ENCODE peak calls at places on chromosomes 12 and 14, in seven cellular contexts. U is activated CD4-positive, alpha-beta T cell treated with anti-CD3 and anti-CD28 coated beads for 48 hours; N is head of caudate nucleus; T is stimulated activated CD8-positive, alpha-beta memory T cell treated with anti-CD3 and anti-CD28 coated beads, Interleukin-4, amount 100 ng/mL, for 48 hours; P is activated naive CD8-positive, alpha-beta T cell treated with anti-CD3 and anti-CD28 coated beads for 36 hours; K is stimulated activated naive CD4-positive, alpha-beta T cell treated with Interleukin-2 at 50 U/mL for 16 hours; X is LHCN-M2. O is an unnamed sample.

GRCh38 chr12:38711055-38711454 is 194.3 kb downstream of the CPNE8 start:
- DNase-seq in U (no peak), N (no peak), T (no peak), P (no peak), K (no peak), X (no peak), O (no peak)

GRCh38 chr14:73644531-73645247 is at the start of gene DNAL1:
- DNase-seq in U (peak; percentile 94), N (peak; percentile 93), T (peak; percentile 94), P (peak; percentile 94), K (peak; percentile 85), X (peak; percentile 93), O (peak; percentile 84)

GRCh38 chr14:54610051-54610977 is 43.4 kb downstream of the SAMD4A start:
- DNase-seq in U (no peak), N (no peak), T (no peak), P (no peak), K (no peak), X (peak; percentile 57), O (peak; percentile 55)

GRCh38 chr14:49768301-49769121 is 558 bp downstream of the KLHDC2 start:
- DNase-seq in U (peak; percentile 87), N (peak; percentile 52), T (peak; percentile 82), P (peak; percentile 79), K (peak; percentile 77), X (peak; percentile 71), O (peak; percentile 64)

GRCh38 chr14:60658116-60658515 is 8.8 kb upstream of the SIX1 start:
- DNase-seq in U (no peak), N (no peak), T (no peak), P (no peak), K (no peak), X (peak; percentile 35), O (no peak)

GRCh38 chr12:132558861-132559623 is 51.3 kb downstream of the LRCOL1 start:
- DNase-seq in U (peak; percentile 21), N (no peak), T (peak; percentile 27), P (no peak), K (no peak), X (no peak), O (no peak)

GRCh38 chr12:108568653-108569154 is 6.3 kb downstream of the ISCU start:
- DNase-seq in U (peak; percentile 79), N (no peak), T (peak; percentile 73), P (peak; percentile 79), K (peak; percentile 72), X (no peak), O (no peak)

GRCh38 chr12:124464062-124464461 is 103.3 kb downstream of the NCOR2 start:
- DNase-seq in U (no peak), N (no peak), T (no peak), P (no peak), K (no peak), X (no peak), O (no peak)

GRCh38 chr12:131759176-131759575 is 48.3 kb downstream of the SFSWAP start:
- DNase-seq in U (no peak), N (no peak), T (no peak), P (no peak), K (no peak), X (no peak), O (no peak)

GRCh38 chr14:33343016-33343415 is 404.3 kb downstream of the NPAS3 start:
- DNase-seq in U (no peak), N (no peak), T (no peak), P (no peak), K (no peak), X (no peak), O (peak; percentile 43)

GRCh38 chr14:26960049-26960688 is 362.3 kb upstream of the NOVA1 start:
- DNase-seq in U (no peak), N (no peak), T (no peak), P (no peak), K (no peak), X (no peak), O (no peak)

GRCh38 chr12:53978477-53979356 is 4.0 kb upstream of the HOTAIR start:
- DNase-seq in U (no peak), N (no peak), T (no peak), P (no peak), K (no peak), X (no peak), O (no peak)

GRCh38 chr14:68694516-68695235 is 98.2 kb downstream of the ZFP36L1 start:
- DNase-seq in U (no peak), N (no peak), T (no peak), P (no peak), K (no peak), X (peak; percentile 97), O (peak; percentile 87)

GRCh38 chr14:94136575-94137331 is 7.3 kb upstream of the IFI27L2 start:
- DNase-seq in U (peak; percentile 92), N (peak; percentile 93), T (peak; percentile 95), P (peak; percentile 76), K (peak; percentile 79), X (peak; percentile 69), O (peak; percentile 70)

GRCh38 chr12:79689477-79690155 is 1.1 kb downstream of the PAWR start:
- DNase-seq in U (peak; percentile 12), N (no peak), T (peak; percentile 28), P (peak; percentile 31), K (no peak), X (peak; percentile 52), O (peak; percentile 61)

GRCh38 chr14:68574461-68574860 is 218.4 kb downstream of the ZFP36L1 start:
- DNase-seq in U (no peak), N (no peak), T (no peak), P (no peak), K (no peak), X (no peak), O (no peak)

GRCh38 chr12:88361493-88361892 is 218.8 kb downstream of the KITLG start:
- DNase-seq in U (no peak), N (no peak), T (no peak), P (no peak), K (no peak), X (peak; percentile 38), O (peak; percentile 5)

GRCh38 chr12:68166317-68166830 is 6.8 kb upstream of the IFNG start:
- DNase-seq in U (no peak), N (no peak), T (no peak), P (no peak), K (no peak), X (no peak), O (no peak)

GRCh38 chr14:31954991-31955390 is 122.1 kb upstream of the ARHGAP5 start:
- DNase-seq in U (no peak), N (no peak), T (no peak), P (no peak), K (no peak), X (no peak), O (peak; percentile 58)

GRCh38 chr14:76780875-76781647 is 19.8 kb downstream of the VASH1 start:
- DNase-seq in U (no peak), N (peak; percentile 83), T (no peak), P (no peak), K (no peak), X (peak; percentile 20), O (peak; percentile 48)

GRCh38 chr14:69842671-69843407 is 36.4 kb upstream of the SMOC1 start:
- DNase-seq in U (no peak), N (no peak), T (no peak), P (no peak), K (no peak), X (no peak), O (no peak)

O was measured in amniotic epithelial cell.